ENCODE peak calls at places on chromosomes 11 and 22, in five cellular contexts. B, I, Y, L and M are unnamed samples.
A peak's percentile ranks its signal among the peaks of the same experiment; 100 is the strongest.

GRCh38 chr22:22097727-22098228 is 115.2 kb upstream of the TOP3B start:
- DNase-seq in B (no peak), Y (no peak), I (no peak), L (no peak), M (no peak)

GRCh38 chr11:77619576-77620198 is 17.9 kb downstream of the CLNS1A start:
- DNase-seq in Y (peak; percentile 63), L (peak; percentile 59), I (peak; percentile 66), B (peak; percentile 16), M (peak; percentile 58)

GRCh38 chr11:75664366-75664765 is 4.5 kb downstream of the MAP6 start:
- DNase-seq in L (no peak), I (no peak), Y (no peak), B (no peak), M (no peak)

GRCh38 chr22:33083212-33083611 is 25.0 kb upstream of the SYN3 start:
- DNase-seq in I (no peak), B (peak; percentile 27), Y (no peak), L (no peak), M (peak; percentile 17)

GRCh38 chr11:24705474-24705873 is 208.6 kb downstream of the LUZP2 start:
- DNase-seq in B (no peak), L (no peak), Y (no peak), I (no peak), M (no peak)

GRCh38 chr11:16195659-16196058 is 160.7 kb downstream of the SOX6 start:
- DNase-seq in L (peak; percentile 20), Y (peak; percentile 32), I (peak; percentile 16), B (no peak), M (peak; percentile 20)

GRCh38 chr11:2269601-2270321 is 627 bp downstream of the ASCL2 start:
- DNase-seq in B (no peak), L (peak; percentile 77), I (peak; percentile 65), Y (peak; percentile 56), M (no peak)

GRCh38 chr11:15769203-15769602 is 587.1 kb downstream of the SOX6 start:
- DNase-seq in I (no peak), B (no peak), L (no peak), Y (no peak), M (no peak)

GRCh38 chr22:33658775-33659174 is 261.5 kb downstream of the LARGE1 start:
- DNase-seq in I (peak; percentile 90), Y (peak; percentile 86), B (no peak), L (peak; percentile 64), M (no peak)

GRCh38 chr11:11078344-11078743 is 220.5 kb upstream of the ZBED5 start:
- DNase-seq in Y (peak; percentile 23), I (peak; percentile 20), L (peak; percentile 23), B (no peak), M (peak; percentile 13)
- TF ChIP-seq CTCF in Y (no peak), I (no peak), L (peak; percentile 5), B (no peak), M (no peak)

GRCh38 chr11:62120466-62120865 is 3.3 kb upstream of the INCENP start:
- DNase-seq in Y (no peak), B (no peak), I (no peak), L (no peak), M (no peak)

GRCh38 chr11:62124186-62125113 is 639 bp downstream of the INCENP start:
- DNase-seq in I (peak; percentile 17), B (peak; percentile 76), L (peak; percentile 36), Y (peak; percentile 32), M (peak; percentile 45)

GRCh38 chr11:62123669-62124185 is at the start of gene INCENP:
- DNase-seq in Y (peak; percentile 99), B (peak; percentile 95), L (peak; percentile 99), I (peak; percentile 99), M (peak; percentile 99)

GRCh38 chr11:62120001-62120400 is 3.8 kb upstream of the INCENP start:
- DNase-seq in L (no peak), Y (no peak), I (no peak), B (no peak), M (no peak)

DNA sequence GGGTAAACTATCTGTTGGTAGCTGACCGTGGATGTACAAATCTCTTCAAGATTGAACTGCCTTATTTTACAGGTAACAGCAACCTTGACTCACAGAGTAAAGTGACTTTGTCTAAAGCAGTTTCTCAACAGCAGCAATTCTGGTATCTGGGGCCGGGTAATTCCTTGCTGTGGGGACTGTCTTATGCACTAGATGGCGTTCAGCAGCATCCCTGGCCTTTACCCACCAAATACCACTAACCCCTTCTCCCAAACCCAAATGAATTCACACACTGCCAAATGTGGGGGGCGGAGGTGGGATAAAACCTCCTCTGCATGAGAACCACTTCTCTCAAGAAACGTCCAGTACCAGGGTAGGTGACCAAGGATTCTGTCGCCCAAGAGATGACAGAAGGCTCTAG is 1.7 kb upstream of the INCENP start:
- DNase-seq in I (peak; percentile 22), L (no peak), Y (peak; percentile 25), B (no peak), M (no peak)
- TF ChIP-seq CTCF in I (peak; percentile 34), L (peak; percentile 14), Y (peak; percentile 12), B (no peak), M (no peak)

GRCh38 chr11:133081020-133081419 is 451.3 kb downstream of the OPCML start:
- DNase-seq in Y (no peak), I (no peak), B (no peak), L (no peak), M (no peak)
- TF ChIP-seq CTCF in Y (no peak), I (no peak), B (no peak), L (no peak), M (no peak)

DNA sequence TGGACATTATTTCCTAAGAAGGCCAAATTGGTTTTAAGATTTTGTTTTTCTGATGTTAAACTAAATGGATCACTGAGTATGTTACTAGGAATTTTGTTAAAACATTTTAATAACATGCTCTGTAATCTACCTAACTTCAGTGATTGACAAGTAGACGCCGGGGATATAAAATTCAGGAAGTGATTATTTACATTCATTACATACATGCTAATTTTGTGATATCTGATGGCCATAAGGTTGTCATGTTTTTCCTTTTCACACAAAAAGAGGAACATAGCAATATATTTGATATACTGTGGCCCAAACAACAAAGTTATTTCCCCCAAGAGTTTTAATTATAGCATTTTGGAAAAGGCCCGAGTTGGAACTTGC is 12.1 kb downstream of the SCUBE1 start:
- DNase-seq in Y (no peak), L (no peak), I (no peak), B (no peak), M (no peak)
- TF ChIP-seq CTCF in Y (no peak), L (no peak), I (no peak), B (no peak), M (no peak)

DNA sequence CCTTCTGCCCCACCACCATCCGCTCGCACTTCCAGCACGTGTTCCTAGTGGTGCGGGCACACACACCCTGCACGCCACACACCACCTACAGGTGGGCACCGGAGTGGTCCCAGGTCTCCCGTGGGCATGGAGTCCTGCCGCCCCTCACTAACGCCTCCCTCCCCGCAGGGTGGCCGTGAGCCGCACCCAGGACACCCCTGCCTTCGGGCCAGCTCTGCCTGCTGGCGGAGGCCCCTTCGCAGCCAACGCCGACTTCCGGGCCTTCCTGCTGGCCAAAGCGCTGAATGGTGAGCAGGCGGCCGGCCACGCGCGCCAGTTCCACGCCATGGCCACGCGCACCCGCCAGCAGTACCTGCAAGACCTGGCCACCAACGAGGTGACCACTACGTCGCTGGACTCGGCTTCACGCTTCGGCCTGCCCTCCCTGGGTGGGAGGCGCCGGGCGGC is 8.4 kb downstream of the SIPA1 start:
- DNase-seq in L (no peak), Y (no peak), I (no peak), B (no peak), M (no peak)
- TF ChIP-seq CTCF in L (no peak), Y (no peak), I (no peak), B (no peak), M (no peak)

GRCh38 chr11:68120212-68121066 is 749 bp downstream of the CHKA start:
- DNase-seq in Y (peak; percentile 41), B (peak; percentile 81), I (peak; percentile 52), L (peak; percentile 46), M (peak; percentile 12)

GRCh38 chr11:68116892-68117435 is 4.2 kb downstream of the CHKA start:
- DNase-seq in B (no peak), L (no peak), Y (no peak), I (no peak), M (no peak)

GRCh38 chr11:68117896-68118470 is 3.2 kb downstream of the CHKA start:
- DNase-seq in I (no peak), Y (no peak), L (no peak), B (no peak), M (no peak)

GRCh38 chr11:68121067-68121899 is at the start of gene CHKA:
- DNase-seq in I (peak; percentile 90), L (peak; percentile 96), B (peak; percentile 100), Y (peak; percentile 95), M (peak; percentile 87)

GRCh38 chr11:68118753-68119448 is 2.3 kb downstream of the CHKA start:
- DNase-seq in I (no peak), L (peak; percentile 39), Y (peak; percentile 35), B (peak; percentile 73), M (no peak)
- TF ChIP-seq CTCF in I (no peak), L (no peak), Y (no peak), B (no peak), M (no peak)

DNA sequence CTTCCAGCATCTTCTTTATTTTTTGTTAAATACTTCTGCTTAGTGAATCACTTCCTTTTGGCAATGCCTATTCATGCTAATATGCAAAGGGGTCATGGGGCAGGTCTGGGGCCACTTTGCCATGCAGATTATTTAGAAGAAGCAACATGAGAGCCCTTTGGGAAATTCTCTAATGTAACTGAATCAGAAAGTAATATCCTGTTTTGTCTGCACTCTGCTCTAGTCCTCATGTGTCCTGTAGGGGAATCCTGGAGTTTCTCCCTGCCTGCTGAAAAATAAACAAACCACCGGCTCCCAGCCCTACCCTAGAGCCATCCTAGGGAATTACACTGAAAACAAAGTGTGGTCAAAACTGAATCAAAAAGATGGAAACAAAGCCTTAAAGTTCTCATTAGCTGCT is 176.4 kb upstream of the POU2AF2 start:
- DNase-seq in L (peak; percentile 62), Y (peak; percentile 79), I (peak; percentile 68), B (no peak), M (peak; percentile 3)
- TF ChIP-seq CTCF in L (peak; percentile 52), Y (peak; percentile 74), I (peak; percentile 53), B (no peak), M (no peak)

GRCh38 chr11:43823851-43824250 is 56.8 kb upstream of the ALKBH3 start:
- DNase-seq in Y (no peak), I (no peak), L (no peak), B (no peak), M (no peak)

GRCh38 chr11:43830928-43831440 is 49.6 kb upstream of the ALKBH3 start:
- DNase-seq in Y (peak; percentile 94), I (peak; percentile 98), L (peak; percentile 97), B (no peak), M (peak; percentile 97)

GRCh38 chr11:43823316-43823715 is 57.3 kb upstream of the ALKBH3 start:
- DNase-seq in B (no peak), Y (no peak), L (no peak), I (no peak), M (no peak)

GRCh38 chr11:43819926-43820325 is 60.7 kb upstream of the ALKBH3 start:
- DNase-seq in Y (no peak), B (no peak), L (no peak), I (no peak), M (no peak)

GRCh38 chr11:43825217-43825816 is 55.3 kb upstream of the ALKBH3 start:
- DNase-seq in I (peak; percentile 54), Y (peak; percentile 51), L (peak; percentile 46), B (no peak), M (peak; percentile 66)
- TF ChIP-seq CTCF in I (peak; percentile 78), Y (peak; percentile 73), L (peak; percentile 76), B (peak; percentile 49), M (peak; percentile 69)

GRCh38 chr11:125069796-125070195 is 6.7 kb downstream of the SLC37A2 start:
- DNase-seq in L (peak; percentile 32), B (no peak), Y (peak; percentile 28), I (peak; percentile 25), M (peak; percentile 36)
- TF ChIP-seq CTCF in L (no peak), B (no peak), Y (no peak), I (no peak), M (no peak)